ENCODE peak calls at places on chromosomes 13 and 19, in seven cellular contexts. One of them, this sample, is unnamed.

GRCh38 chr13:45219938-45220375 is 19.1 kb upstream of the KCTD4 start:
- DNase-seq in cardiac fibroblast: peak; percentile 54
- DNase-seq in left cardiac atrium: no peak
- DNase-seq in HT-29: peak; percentile 79
- DNase-seq in sigmoid colon: no peak
- DNase-seq in OCI-LY7: no peak
- DNase-seq in lung microvascular endothelial cell: peak; percentile 84
- DNase-seq in this sample: no peak

GRCh38 chr13:41706189-41706588 is 248.8 kb downstream of the RGCC start:
- DNase-seq in cardiac fibroblast: no peak
- DNase-seq in left cardiac atrium: no peak
- DNase-seq in HT-29: no peak
- DNase-seq in sigmoid colon: no peak
- DNase-seq in OCI-LY7: no peak
- DNase-seq in lung microvascular endothelial cell: no peak
- DNase-seq in this sample: no peak

GRCh38 chr13:109192306-109192705 is 562.9 kb downstream of the MYO16 start:
- DNase-seq in cardiac fibroblast: no peak
- DNase-seq in left cardiac atrium: no peak
- DNase-seq in HT-29: no peak
- DNase-seq in sigmoid colon: no peak
- DNase-seq in OCI-LY7: no peak
- DNase-seq in lung microvascular endothelial cell: no peak
- DNase-seq in this sample: no peak

GRCh38 chr13:63124863-63125262 is 1709.2 kb upstream of the PCDH20 start:
- DNase-seq in cardiac fibroblast: peak; percentile 44
- DNase-seq in left cardiac atrium: no peak
- DNase-seq in HT-29: peak; percentile 63
- DNase-seq in sigmoid colon: no peak
- DNase-seq in OCI-LY7: peak; percentile 14
- DNase-seq in lung microvascular endothelial cell: peak; percentile 9
- DNase-seq in this sample: peak; percentile 5

GRCh38 chr19:32450217-32450616 is 44.6 kb downstream of the DPY19L3 start:
- DNase-seq in cardiac fibroblast: no peak
- DNase-seq in left cardiac atrium: no peak
- DNase-seq in HT-29: no peak
- DNase-seq in sigmoid colon: no peak
- DNase-seq in OCI-LY7: no peak
- DNase-seq in lung microvascular endothelial cell: no peak
- DNase-seq in this sample: no peak

GRCh38 chr19:11380653-11381534 is 3.2 kb downstream of the EPOR start:
- DNase-seq in cardiac fibroblast: peak; percentile 95
- DNase-seq in left cardiac atrium: peak; percentile 94
- DNase-seq in HT-29: peak; percentile 95
- DNase-seq in sigmoid colon: peak; percentile 98
- DNase-seq in OCI-LY7: peak; percentile 99
- DNase-seq in lung microvascular endothelial cell: peak; percentile 94
- DNase-seq in this sample: peak; percentile 98

GRCh38 chr13:97367427-97367826 is 66.5 kb upstream of the RAP2A start:
- DNase-seq in cardiac fibroblast: peak; percentile 52
- DNase-seq in left cardiac atrium: no peak
- DNase-seq in HT-29: no peak
- DNase-seq in sigmoid colon: peak; percentile 71
- DNase-seq in OCI-LY7: no peak
- DNase-seq in lung microvascular endothelial cell: no peak
- DNase-seq in this sample: no peak

GRCh38 chr13:98565726-98566577 is 11.0 kb downstream of the STK24 start:
- DNase-seq in cardiac fibroblast: peak; percentile 37
- DNase-seq in left cardiac atrium: peak; percentile 69
- DNase-seq in HT-29: peak; percentile 66
- DNase-seq in sigmoid colon: peak; percentile 68
- DNase-seq in OCI-LY7: peak; percentile 19
- DNase-seq in lung microvascular endothelial cell: peak; percentile 81
- DNase-seq in this sample: no peak

GRCh38 chr13:51865838-51866237 is 4.1 kb downstream of the CCDC70 start:
- DNase-seq in cardiac fibroblast: no peak
- DNase-seq in left cardiac atrium: no peak
- DNase-seq in HT-29: no peak
- DNase-seq in sigmoid colon: no peak
- DNase-seq in OCI-LY7: no peak
- DNase-seq in lung microvascular endothelial cell: no peak
- DNase-seq in this sample: no peak